ENCODE peak calls at places on chromosomes 11 and 22, in ten cellular contexts. Z, R, S, C, P, O, U, E, T and N are unnamed samples.

GRCh38 chr22:47245786-47246185 is 483.3 kb downstream of the TBC1D22A start:
- DNase-seq in Z (no peak), R (no peak), S (no peak), C (no peak), P (no peak), O (no peak), U (no peak), E (no peak), T (no peak), N (peak)

GRCh38 chr22:22520020-22520656 is at the start of gene ZNF280A:
- DNase-seq in Z (peak), R (no peak), S (no peak), C (peak), P (no peak), O (no peak), U (no peak), E (no peak), T (peak), N (peak)

GRCh38 chr22:31857247-31857646 is 87.1 kb upstream of the YWHAH start:
- DNase-seq in Z (no peak), R (no peak), S (no peak), C (no peak), P (no peak), O (no peak), U (no peak), E (no peak), T (peak), N (no peak)

GRCh38 chr11:44017443-44018126 is 30.2 kb upstream of the ACCSL start:
- DNase-seq in Z (no peak), R (no peak), S (peak), C (no peak), P (peak), O (no peak), U (no peak), E (no peak), T (no peak), N (no peak)

GRCh38 chr11:76763573-76764348 is 19.4 kb upstream of the TSKU start:
- DNase-seq in Z (peak), R (no peak), S (no peak), C (no peak), P (no peak), O (no peak), U (no peak), E (no peak), T (no peak), N (no peak)

GRCh38 chr22:30305519-30305905 is 16.2 kb upstream of the CASTOR1 start:
- DNase-seq in Z (no peak), R (no peak), S (no peak), C (no peak), P (peak), O (peak), U (peak), E (peak), T (peak), N (peak)

GRCh38 chr11:10478574-10479550 is 23.8 kb downstream of the AMPD3 start:
- DNase-seq in Z (no peak), R (no peak), S (no peak), C (no peak), P (no peak), O (no peak), U (no peak), E (no peak), T (no peak), N (no peak)

GRCh38 chr22:27335102-27335660 is 466.4 kb downstream of the MN1 start:
- DNase-seq in Z (no peak), R (no peak), S (no peak), C (no peak), P (no peak), O (no peak), U (no peak), E (no peak), T (no peak), N (no peak)

GRCh38 chr11:47143322-47143721 is 33.4 kb downstream of the ARFGAP2 start:
- DNase-seq in Z (no peak), R (no peak), S (no peak), C (no peak), P (no peak), O (no peak), U (peak), E (peak), T (no peak), N (peak)

GRCh38 chr22:20646377-20646776 is 127.5 kb upstream of the SERPIND1 start:
- DNase-seq in Z (no peak), R (no peak), S (no peak), C (no peak), P (no peak), O (no peak), U (no peak), E (no peak), T (no peak), N (no peak)

GRCh38 chr11:111303476-111303875 is 5.1 kb downstream of the POU2AF3 start:
- DNase-seq in Z (peak), R (peak), S (no peak), C (no peak), P (peak), O (no peak), U (no peak), E (no peak), T (no peak), N (no peak)

GRCh38 chr22:24107668-24108067 is 73.6 kb upstream of the SUSD2 start:
- DNase-seq in Z (no peak), R (peak), S (peak), C (no peak), P (peak), O (no peak), U (peak), E (peak), T (peak), N (peak)

GRCh38 chr11:118265954-118266353 is 1.9 kb upstream of the MPZL2 start:
- DNase-seq in Z (no peak), R (no peak), S (no peak), C (no peak), P (peak), O (no peak), U (no peak), E (no peak), T (no peak), N (no peak)

GRCh38 chr11:2778630-2779498 is 79.1 kb upstream of the KCNQ1OT1 start:
- DNase-seq in Z (peak), R (peak), S (peak), C (no peak), P (peak), O (no peak), U (peak), E (peak), T (peak), N (peak)

GRCh38 chr11:133579165-133580031 is 47.1 kb upstream of the OPCML start:
- DNase-seq in Z (no peak), R (no peak), S (no peak), C (no peak), P (no peak), O (no peak), U (no peak), E (no peak), T (no peak), N (no peak)

GRCh38 chr11:48081151-48082010 is 101.0 kb downstream of the PTPRJ start:
- DNase-seq in Z (no peak), R (peak), S (no peak), C (no peak), P (no peak), O (no peak), U (peak), E (peak), T (peak), N (peak)

DNA sequence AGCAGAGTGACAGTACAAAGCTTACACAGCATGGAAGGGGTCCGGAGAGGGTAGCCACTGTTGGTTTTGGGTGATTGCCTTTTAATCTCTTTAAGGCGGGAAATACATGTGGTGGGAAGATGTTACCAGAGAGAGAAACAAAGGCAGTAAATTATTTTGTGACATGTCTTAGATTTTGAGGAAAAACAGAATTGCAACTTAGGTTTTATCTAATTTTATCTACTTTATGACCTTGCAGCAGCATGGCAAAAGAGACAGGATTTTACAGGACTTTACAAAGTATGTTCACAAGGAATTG is 1.9 kb downstream of the IFITM2 start:
- DNase-seq in Z (no peak), R (no peak), S (no peak), C (no peak), P (no peak), O (no peak), U (no peak), E (no peak), T (no peak), N (no peak)
- H3K4me3 ChIP-seq in Z (peak), R (no peak), S (peak), C (peak), P (peak), O (peak), U (peak), E (peak), T (no peak), N (no peak)

GRCh38 chr11:45804806-45805304 is at the start of gene SLC35C1:
- DNase-seq in Z (peak), R (peak), S (peak), C (peak), P (peak), O (peak), U (peak), E (peak), T (peak), N (peak)

GRCh38 chr11:45806072-45806933 is 1.4 kb downstream of the SLC35C1 start:
- DNase-seq in Z (no peak), R (no peak), S (no peak), C (no peak), P (no peak), O (no peak), U (no peak), E (no peak), T (no peak), N (no peak)

GRCh38 chr11:45805305-45806071 is 539 bp downstream of the SLC35C1 start:
- DNase-seq in Z (peak), R (peak), S (peak), C (no peak), P (peak), O (no peak), U (peak), E (no peak), T (peak), N (peak)

GRCh38 chr11:45802531-45803317 is 2.2 kb upstream of the SLC35C1 start:
- DNase-seq in Z (no peak), R (no peak), S (no peak), C (no peak), P (peak), O (no peak), U (peak), E (no peak), T (no peak), N (peak)

DNA sequence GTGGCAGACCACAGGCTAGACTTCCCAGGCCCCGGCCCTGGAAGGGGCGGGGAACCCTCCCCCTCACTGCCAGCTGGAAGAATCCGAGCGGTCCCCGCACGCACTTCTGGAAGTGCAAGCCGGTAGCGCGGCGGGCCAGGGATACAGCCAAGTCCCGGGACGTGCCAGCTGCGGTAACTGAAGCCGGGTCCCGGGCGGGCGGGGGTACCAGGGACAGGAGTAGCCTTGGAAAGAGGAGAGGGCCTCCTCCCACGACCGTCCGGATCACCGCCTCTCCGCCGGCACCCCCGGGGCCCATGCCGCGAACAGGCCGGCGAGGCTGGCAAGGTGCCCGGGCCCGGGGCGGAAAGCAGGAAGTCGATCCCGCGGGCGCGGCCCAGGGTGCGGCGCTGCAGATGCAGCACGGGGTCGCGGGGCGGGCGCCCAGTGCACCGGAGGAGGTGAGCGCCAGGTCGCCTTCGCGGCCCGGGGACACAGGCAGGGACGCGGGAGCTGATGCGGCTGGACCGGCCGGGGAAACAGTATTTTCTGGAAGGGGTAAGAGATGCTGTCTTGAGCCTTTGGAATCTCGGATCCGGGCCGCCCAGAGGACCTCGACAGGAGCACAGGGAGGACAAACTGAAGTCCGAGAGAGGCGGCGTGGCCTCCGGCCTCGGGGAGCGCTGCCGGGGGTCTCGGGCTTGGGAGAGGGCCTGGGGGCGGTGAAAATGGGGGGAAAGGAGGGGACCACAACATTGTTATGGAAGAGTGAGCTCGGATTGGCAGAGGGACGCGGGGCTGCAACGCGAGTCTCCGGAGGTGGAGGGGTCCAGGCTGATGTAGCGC is 756 bp upstream of the SLC35C1 start:
- DNase-seq in Z (peak), R (peak), S (peak), C (no peak), P (peak), O (no peak), U (peak), E (peak), T (peak), N (peak)
- TF ChIP-seq POLR2A in Z (peak), R (no peak), S (no peak), C (peak), P (no peak), O (no peak), U (no peak), E (no peak), T (no peak), N (no peak)

DNA sequence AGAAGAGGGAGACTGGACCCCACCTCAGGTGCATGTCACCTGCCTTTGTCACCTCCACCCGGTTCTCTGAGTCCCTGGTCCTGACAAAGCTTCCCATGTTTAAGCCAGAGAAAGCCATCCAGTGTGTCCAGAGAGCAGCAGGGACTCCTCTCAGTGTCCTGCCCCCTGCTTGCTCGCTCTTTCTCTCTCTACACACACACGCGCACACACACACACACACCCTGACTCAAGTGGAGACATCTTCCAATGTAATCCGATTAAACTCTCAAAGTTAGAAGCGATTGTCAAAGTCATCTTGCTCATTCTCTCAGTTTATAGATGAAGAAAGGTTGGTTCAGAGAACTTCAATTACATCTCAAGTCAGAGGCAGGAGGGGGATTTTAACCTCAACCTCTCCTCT is 19.7 kb upstream of the PHF21B start:
- DNase-seq in Z (no peak), R (no peak), S (no peak), C (no peak), P (no peak), O (no peak), U (no peak), E (no peak), T (no peak), N (no peak)
- TF ChIP-seq CTCF in Z (no peak), R (no peak), S (no peak), C (no peak), P (no peak), O (no peak), U (no peak), E (no peak), T (no peak), N (no peak)

GRCh38 chr11:35141538-35141937 is 2.6 kb downstream of the CD44 start:
- DNase-seq in Z (no peak), R (peak), S (no peak), C (no peak), P (peak), O (no peak), U (peak), E (peak), T (peak), N (peak)

GRCh38 chr11:35138949-35139881 is at the start of gene CD44:
- DNase-seq in Z (peak), R (peak), S (peak), C (peak), P (peak), O (no peak), U (peak), E (peak), T (peak), N (peak)

GRCh38 chr11:35141034-35141433 is 2.1 kb downstream of the CD44 start:
- DNase-seq in Z (no peak), R (no peak), S (no peak), C (no peak), P (no peak), O (no peak), U (no peak), E (no peak), T (no peak), N (no peak)

GRCh38 chr11:35138606-35138948 is 394 bp upstream of the CD44 start:
- DNase-seq in Z (no peak), R (no peak), S (peak), C (no peak), P (no peak), O (no peak), U (no peak), E (no peak), T (no peak), N (no peak)

DNA sequence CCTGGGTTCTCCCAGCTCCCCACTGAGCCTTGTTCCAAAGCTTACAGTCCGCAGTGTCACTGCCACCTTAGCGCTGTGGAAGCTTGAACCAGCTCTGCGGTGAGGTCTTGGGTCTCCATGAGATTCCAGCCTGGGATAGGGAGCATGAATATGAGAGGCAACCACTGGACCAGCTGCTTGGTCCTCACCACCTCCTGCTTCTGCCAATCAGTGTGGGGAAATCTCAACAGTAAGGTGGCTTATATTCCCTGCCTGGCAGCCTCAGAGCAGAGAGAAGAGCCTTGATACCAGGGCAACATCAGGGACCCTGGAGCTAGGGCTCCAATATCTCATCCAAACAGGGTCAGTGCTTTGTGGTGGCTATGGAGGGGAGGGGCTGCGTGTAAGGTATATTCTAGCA is 912 bp downstream of the CD44 start:
- DNase-seq in Z (no peak), R (peak), S (no peak), C (no peak), P (no peak), O (no peak), U (no peak), E (no peak), T (no peak), N (no peak)
- H3K4me3 ChIP-seq in Z (peak), R (peak), S (peak), C (peak), P (peak), O (peak), U (peak), E (peak), T (no peak), N (peak)

GRCh38 chr11:32583451-32584271 is at the start of gene EIF3M:
- DNase-seq in Z (peak), R (peak), S (peak), C (peak), P (peak), O (peak), U (peak), E (peak), T (peak), N (peak)
- TF ChIP-seq POLR2A in Z (peak), R (peak), S (peak), C (peak), P (peak), O (peak), U (peak), E (peak), T (peak), N (peak)